ENCODE peak calls at places on chromosomes 1 and 21, in seven cellular contexts. K is GM12865; W is lower leg skin; H is mesendoderm; F is CD4-positive, alpha-beta memory T cell; S is fibroblast of lung; V is A549. E is an unnamed sample.

GRCh38 chr1:52727114-52727586 is 897 bp downstream of the ZYG11B start:
- DNase-seq in K (no peak), W (no peak), H (peak; percentile 33), F (no peak), S (no peak), V (peak; percentile 10), E (no peak)

GRCh38 chr1:91381844-91382243 is 22.8 kb downstream of the HFM1 start:
- DNase-seq in K (no peak), W (no peak), H (no peak), F (no peak), S (no peak), V (no peak), E (no peak)

GRCh38 chr1:190478193-190479007 is 736 bp upstream of the BRINP3 start:
- DNase-seq in K (peak; percentile 32), W (no peak), H (peak; percentile 77), F (no peak), S (peak; percentile 62), V (no peak), E (no peak)

GRCh38 chr1:206117151-206117948 is at the start of gene AVPR1B:
- DNase-seq in K (no peak), W (no peak), H (peak; percentile 63), F (no peak), S (peak; percentile 8), V (peak; percentile 31), E (no peak)

GRCh38 chr21:21109736-21110135 is 111.5 kb downstream of the NCAM2 start:
- DNase-seq in K (no peak), W (no peak), H (no peak), F (no peak), S (no peak), V (no peak), E (no peak)

GRCh38 chr1:40693425-40693824 is 1.9 kb downstream of the NFYC start:
- DNase-seq in K (no peak), W (no peak), H (no peak), F (no peak), S (no peak), V (no peak), E (no peak)

GRCh38 chr1:46549697-46550681 is 1.5 kb downstream of the KNCN start:
- DNase-seq in K (peak; percentile 47), W (no peak), H (peak; percentile 87), F (peak; percentile 68), S (peak; percentile 10), V (no peak), E (peak; percentile 65)

GRCh38 chr1:234611799-234612351 is 1.9 kb upstream of the IRF2BP2 start:
- DNase-seq in K (peak; percentile 58), W (no peak), H (no peak), F (no peak), S (no peak), V (no peak), E (no peak)

GRCh38 chr21:46253610-46254124 is 25.1 kb upstream of the LSS start:
- DNase-seq in K (peak; percentile 85), W (no peak), H (peak; percentile 70), F (peak; percentile 53), S (peak; percentile 35), V (no peak), E (peak; percentile 87)

GRCh38 chr1:89203166-89203565 is 4.4 kb upstream of the GBP4 start:
- DNase-seq in K (no peak), W (no peak), H (no peak), F (no peak), S (no peak), V (no peak), E (no peak)

GRCh38 chr1:180505732-180506335 is 3.5 kb upstream of the ACBD6 start:
- DNase-seq in K (no peak), W (no peak), H (no peak), F (no peak), S (no peak), V (no peak), E (no peak)

GRCh38 chr1:59340411-59341307 is 43.8 kb downstream of the FGGY start:
- DNase-seq in K (peak; percentile 6), W (no peak), H (no peak), F (no peak), S (no peak), V (no peak), E (no peak)

GRCh38 chr1:67460648-67461500 is 30.7 kb upstream of the SERBP1 start:
- DNase-seq in K (no peak), W (peak; percentile 32), H (peak; percentile 18), F (no peak), S (peak; percentile 19), V (no peak), E (no peak)

GRCh38 chr21:35048183-35048601 is 910 bp downstream of the RUNX1 start:
- DNase-seq in K (no peak), W (no peak), H (no peak), F (no peak), S (no peak), V (no peak), E (no peak)

GRCh38 chr1:193310569-193310968 is 124.2 kb upstream of the B3GALT2 start:
- DNase-seq in K (no peak), W (no peak), H (no peak), F (no peak), S (no peak), V (no peak), E (peak; percentile 76)

GRCh38 chr1:17318262-17318661 is 10.3 kb downstream of the PADI4 start:
- DNase-seq in K (no peak), W (no peak), H (no peak), F (no peak), S (no peak), V (no peak), E (no peak)

GRCh38 chr1:223341111-223341510 is 22.9 kb downstream of the SUSD4 start:
- DNase-seq in K (no peak), W (no peak), H (no peak), F (no peak), S (peak; percentile 5), V (no peak), E (no peak)

GRCh38 chr1:109584766-109585165 is 34.6 kb downstream of the GNAT2 start:
- DNase-seq in K (no peak), W (no peak), H (no peak), F (no peak), S (no peak), V (no peak), E (no peak)

GRCh38 chr1:182952677-182953444 is at the start of gene SHCBP1L:
- DNase-seq in K (no peak), W (no peak), H (no peak), F (no peak), S (no peak), V (no peak), E (no peak)

DNA sequence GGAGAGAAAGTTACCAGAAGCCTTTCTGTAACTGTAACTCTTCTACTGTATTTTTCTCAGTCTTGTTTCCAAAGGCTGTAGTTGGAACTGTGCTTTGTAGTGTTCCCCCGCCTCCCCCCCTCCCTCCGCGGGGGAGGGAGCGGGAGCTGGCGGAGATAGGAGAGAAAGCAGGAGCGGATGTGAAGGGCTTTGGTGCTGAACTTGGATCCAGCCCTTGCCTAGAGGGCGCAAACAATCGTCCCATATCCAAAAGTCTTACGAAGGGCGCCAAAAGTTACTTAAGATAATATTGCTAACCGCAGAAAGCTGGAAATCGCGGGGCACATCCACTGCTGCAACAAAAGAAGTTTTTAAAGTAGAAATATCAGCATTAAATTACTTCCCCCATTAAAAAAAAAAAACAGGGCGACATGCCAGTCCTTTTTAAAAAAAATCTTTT is 2.4 kb upstream of the NFIA start:
- DNase-seq in K (no peak), W (peak; percentile 86), H (peak; percentile 89), F (peak; percentile 8), S (peak; percentile 90), V (no peak), E (peak; percentile 56)
- H3K4me3 ChIP-seq in K (no peak overlapping the region), W (no peak overlapping the region), H (no peak overlapping the region), F (no peak overlapping the region), S (no peak overlapping the region), V (peak overlapping the region; percentile 91), E (peak overlapping the region; percentile 47)

GRCh38 chr1:229691362-229691761 is 65.3 kb downstream of the URB2 start:
- DNase-seq in K (no peak), W (no peak), H (no peak), F (no peak), S (no peak), V (no peak), E (peak; percentile 68)

GRCh38 chr1:229696385-229696784 is 70.3 kb downstream of the URB2 start:
- DNase-seq in K (peak; percentile 44), W (no peak), H (peak; percentile 36), F (no peak), S (no peak), V (no peak), E (peak; percentile 64)

GRCh38 chr1:229690662-229691061 is 64.6 kb downstream of the URB2 start:
- DNase-seq in K (no peak), W (no peak), H (no peak), F (no peak), S (no peak), V (no peak), E (no peak)

GRCh38 chr1:229693124-229693523 is 67.1 kb downstream of the URB2 start:
- DNase-seq in K (peak; percentile 67), W (no peak), H (no peak), F (no peak), S (no peak), V (no peak), E (peak; percentile 95)

DNA sequence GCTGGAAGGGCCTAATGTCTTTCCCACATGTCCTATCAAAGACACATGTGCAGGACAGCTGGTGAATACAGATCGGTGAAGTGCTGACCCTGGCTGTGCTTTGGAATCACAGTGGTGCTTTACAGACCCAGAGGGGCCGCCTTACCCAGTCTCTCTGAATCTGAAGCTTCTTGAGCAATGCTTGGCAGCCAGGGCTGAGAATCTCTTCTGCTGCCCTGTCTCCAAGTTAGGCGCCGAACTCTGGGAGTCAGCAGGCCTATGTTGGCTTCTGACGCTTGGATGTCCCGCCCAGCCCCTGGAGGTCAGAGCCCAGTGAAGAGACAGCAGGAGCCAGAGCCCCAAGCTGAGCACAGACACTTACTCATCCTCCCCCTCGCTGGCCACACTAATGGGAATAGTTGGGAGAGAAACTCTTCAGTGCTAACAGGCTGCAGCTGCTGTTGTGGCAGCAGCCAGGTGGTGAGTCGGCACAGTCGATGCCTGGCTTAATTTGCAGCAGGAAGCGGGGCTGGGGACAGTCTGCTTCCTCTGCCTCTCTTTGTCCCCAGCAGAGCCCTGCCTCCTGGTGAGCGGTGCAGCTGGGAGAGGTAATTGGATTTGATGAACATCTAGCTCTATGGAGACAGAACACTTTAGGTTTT is 68.1 kb downstream of the URB2 start:
- DNase-seq in K (peak; percentile 45), W (peak; percentile 77), H (peak; percentile 93), F (no peak), S (peak; percentile 77), V (no peak), E (peak; percentile 87)
- H3K4me3 ChIP-seq in K (no peak overlapping the region), W (no peak overlapping the region), H (no peak overlapping the region), F (no peak overlapping the region), S (no peak overlapping the region), V (no peak overlapping the region), E (peak overlapping the region; percentile 41)

GRCh38 chr21:33023574-33024277 is 2.0 kb upstream of the OLIG2 start:
- DNase-seq in K (no peak), W (no peak), H (no peak), F (no peak), S (no peak), V (no peak), E (no peak)
- H3K4me3 ChIP-seq in K (no peak overlapping the region), W (no peak overlapping the region), H (no peak overlapping the region), F (no peak overlapping the region), S (no peak overlapping the region), V (no peak overlapping the region), E (no peak overlapping the region)

GRCh38 chr1:24390924-24391782 is 22.4 kb downstream of the STPG1 start:
- DNase-seq in K (peak; percentile 91), W (peak; percentile 80), H (peak; percentile 79), F (peak; percentile 72), S (peak; percentile 90), V (peak; percentile 44), E (peak; percentile 48)
- H3K4me3 ChIP-seq in K (peak overlapping the region; percentile 52), W (no peak overlapping the region), H (no peak overlapping the region), F (peak overlapping the region; percentile 17), S (no peak overlapping the region), V (no peak overlapping the region), E (no peak overlapping the region)